ENCODE peak calls at places on chromosomes 4 and X, in five cellular contexts. X, Y, J, G and R are unnamed samples.

GRCh38 chr4:72496119-72496518 is 72.9 kb downstream of the ADAMTS3 start:
- DNase-seq in X (no peak), Y (peak), J (no peak), G (no peak), R (peak)

GRCh38 chrX:10111364-10112148 is 45.2 kb upstream of the CLCN4 start:
- DNase-seq in X (peak), Y (no peak), J (peak), G (no peak), R (no peak)

GRCh38 chr4:4217123-4217522 is 9.6 kb downstream of the OTOP1 start:
- DNase-seq in X (no peak), Y (no peak), J (no peak), G (no peak), R (peak)

GRCh38 chr4:2432991-2433530 is 14.3 kb downstream of the CFAP99 start:
- DNase-seq in X (no peak), Y (peak), J (no peak), G (no peak), R (no peak)

GRCh38 chr4:72136429-72136828 is 104.6 kb downstream of the NPFFR2 start:
- DNase-seq in X (no peak), Y (no peak), J (no peak), G (no peak), R (no peak)

GRCh38 chr4:40729555-40729954 is 20.2 kb upstream of the NSUN7 start:
- DNase-seq in X (no peak), Y (no peak), J (no peak), G (no peak), R (no peak)

GRCh38 chr4:7134737-7135388 is 57.5 kb upstream of the SORCS2 start:
- DNase-seq in X (no peak), Y (peak), J (peak), G (no peak), R (no peak)

GRCh38 chrX:16786791-16787735 is 797 bp downstream of the TXLNG start:
- DNase-seq in X (peak), Y (peak), J (peak), G (peak), R (no peak)

GRCh38 chr4:8296491-8296890 is 26.9 kb downstream of the HTRA3 start:
- DNase-seq in X (no peak), Y (no peak), J (no peak), G (peak), R (no peak)

DNA sequence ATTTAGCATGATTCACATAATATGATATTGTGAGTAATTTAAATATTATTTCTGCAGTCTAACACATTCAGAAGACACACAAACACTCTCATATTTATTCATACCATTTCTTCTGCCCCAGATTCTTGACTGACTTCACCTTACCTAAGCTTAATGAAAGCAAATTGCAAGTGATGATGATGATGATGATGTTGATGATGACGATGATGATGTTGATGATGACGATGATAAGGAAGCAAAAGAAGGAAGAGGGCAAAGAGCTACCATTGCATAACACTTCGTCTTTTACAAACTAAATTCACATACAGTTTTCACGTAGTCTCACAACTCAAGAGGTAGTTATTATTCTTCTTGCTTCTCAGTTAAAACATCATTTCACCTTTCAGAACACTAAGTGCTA is 404.7 kb downstream of the NAF1 start:
- DNase-seq in X (no peak), Y (no peak), J (no peak), G (no peak), R (no peak)
- TF ChIP-seq CTCF in X (no peak), Y (no peak), J (no peak), G (no peak), R (no peak)

GRCh38 chr4:86220137-86220536 is 139.7 kb downstream of the MAPK10 start:
- DNase-seq in X (no peak), Y (peak), J (no peak), G (no peak), R (peak)

GRCh38 chr4:86221076-86221475 is 138.8 kb downstream of the MAPK10 start:
- DNase-seq in X (no peak), Y (no peak), J (no peak), G (no peak), R (no peak)

GRCh38 chr4:86218721-86219481 is 141.0 kb downstream of the MAPK10 start:
- DNase-seq in X (no peak), Y (peak), J (no peak), G (no peak), R (peak)

DNA sequence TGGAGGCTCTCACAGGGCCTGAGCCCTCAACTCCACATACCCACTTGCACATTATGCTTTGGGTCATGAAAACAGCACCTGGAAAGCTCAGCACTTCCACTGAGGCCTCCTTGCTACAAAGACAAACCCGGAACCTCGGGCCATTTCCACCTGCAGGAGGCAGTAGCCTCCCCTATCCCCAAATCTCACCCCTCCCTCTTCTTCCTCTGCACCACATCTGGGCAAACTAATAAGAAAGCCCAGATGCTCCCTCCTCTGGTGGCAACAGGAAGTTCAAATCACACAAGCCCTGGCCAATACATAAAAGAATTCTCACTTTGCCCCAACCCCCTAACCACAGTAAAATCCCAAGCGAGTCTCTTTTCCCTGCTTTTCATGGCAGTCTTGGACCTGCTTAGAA is 136.4 kb downstream of the MAPK10 start:
- DNase-seq in X (no peak), Y (peak), J (no peak), G (no peak), R (peak)
- TF ChIP-seq CTCF in X (no peak), Y (peak), J (no peak), G (peak), R (peak)

DNA sequence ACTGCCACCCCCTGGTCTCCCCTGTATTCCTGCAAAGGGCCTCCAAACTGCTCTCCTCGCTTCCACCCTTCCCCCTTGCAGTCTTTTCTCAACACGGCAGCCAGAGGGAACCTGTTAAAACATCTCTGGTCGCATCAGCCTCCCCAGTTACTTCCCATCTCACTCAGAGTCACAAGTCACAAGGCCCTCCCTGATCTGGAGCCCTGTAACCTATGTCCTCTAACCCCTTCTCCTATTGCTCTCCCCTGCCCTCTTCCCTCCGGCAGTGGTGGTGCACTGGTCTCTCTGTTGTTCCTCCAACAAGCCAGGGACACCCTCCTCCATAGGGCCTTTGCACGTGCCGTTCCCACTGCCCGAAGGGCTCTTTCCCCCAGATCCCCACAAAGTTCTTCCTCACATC is 73.2 kb downstream of the SH3KBP1 start:
- DNase-seq in X (no peak), Y (no peak), J (no peak), G (no peak), R (no peak)
- TF ChIP-seq CTCF in X (no peak), Y (no peak), J (no peak), G (no peak), R (no peak)

DNA sequence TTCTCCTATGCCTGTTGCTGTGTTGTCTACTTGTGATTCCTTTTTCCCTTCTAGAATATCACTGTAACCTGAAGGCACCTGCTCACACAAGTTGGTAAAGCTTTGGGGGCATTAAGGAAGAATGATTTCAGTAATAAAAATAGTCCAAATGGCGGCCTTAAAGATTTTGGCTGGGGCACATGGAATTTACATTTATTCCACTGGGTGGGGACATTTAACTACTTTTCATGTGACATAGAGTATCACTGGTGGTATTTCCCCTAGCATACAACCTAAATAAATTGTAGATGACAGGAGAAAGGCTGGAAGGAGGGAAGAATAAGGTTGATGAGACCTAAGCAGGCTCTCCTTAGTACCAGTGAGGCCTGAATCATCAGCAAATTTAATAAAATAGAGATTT is 121.8 kb upstream of the EDA2R start:
- DNase-seq in X (no peak), Y (peak), J (no peak), G (no peak), R (peak)
- TF ChIP-seq CTCF in X (no peak), Y (no peak), J (no peak), G (no peak), R (no peak)